ENCODE peak calls at places on chromosomes 4 and X, in six cellular contexts. P is K562, Q is HEK293T, T is HepG2, G is IMR-90, B is A549. Z is an unnamed sample.

GRCh38 chr4:15089979-15090378 is 87.7 kb downstream of the CPEB2 start:
- DNase-seq in P (no peak), Q (no peak), T (no peak), G (no peak), B (no peak), Z (no peak)

GRCh38 chr4:99822734-99823133 is 6.1 kb downstream of the DAPP1 start:
- DNase-seq in P (no peak), Q (no peak), T (no peak), G (no peak), B (no peak), Z (no peak)

GRCh38 chr4:41693629-41694028 is 54.9 kb downstream of the PHOX2B start:
- DNase-seq in P (no peak), Q (peak), T (peak), G (peak), B (peak), Z (no peak)

GRCh38 chrX:95764972-95765451 is 919.6 kb upstream of the DIAPH2 start:
- DNase-seq in P (no peak), Q (peak), T (peak), G (peak), B (peak), Z (no peak)

GRCh38 chr4:47855350-47855749 is 17.5 kb upstream of the CORIN start:
- DNase-seq in P (no peak), Q (no peak), T (no peak), G (peak), B (no peak), Z (no peak)

GRCh38 chrX:39577206-39577605 is 520.6 kb downstream of the BCOR start:
- DNase-seq in P (no peak), Q (no peak), T (no peak), G (no peak), B (no peak), Z (no peak)

GRCh38 chr4:102642571-102643298 is 118.0 kb downstream of the MANBA start:
- DNase-seq in P (no peak), Q (no peak), T (no peak), G (peak), B (no peak), Z (no peak)

GRCh38 chr4:172819353-172819752 is 349.3 kb upstream of the GALNT7 start:
- DNase-seq in P (no peak), Q (no peak), T (no peak), G (no peak), B (no peak), Z (no peak)

GRCh38 chr4:105182211-105182610 is 35.5 kb downstream of the TET2 start:
- DNase-seq in P (no peak), Q (no peak), T (no peak), G (peak), B (no peak), Z (no peak)

GRCh38 chrX:121128946-121129345 is 81.5 kb downstream of the GLUD2 start:
- DNase-seq in P (no peak), Q (no peak), T (no peak), G (no peak), B (no peak), Z (no peak)

GRCh38 chr4:182204042-182204441 is 39.2 kb upstream of the TENM3 start:
- DNase-seq in P (no peak), Q (no peak), T (no peak), G (no peak), B (no peak), Z (no peak)

GRCh38 chr4:26412381-26413372 is 77.6 kb downstream of the CCKAR start:
- DNase-seq in P (no peak), Q (no peak), T (no peak), G (no peak), B (no peak), Z (no peak)

GRCh38 chrX:45110494-45110893 is 90.2 kb downstream of the DIPK2B start:
- DNase-seq in P (no peak), Q (no peak), T (no peak), G (no peak), B (no peak), Z (no peak)

GRCh38 chr4:16026155-16026761 is 57.6 kb downstream of the PROM1 start:
- DNase-seq in P (peak), Q (peak), T (peak), G (peak), B (peak), Z (peak)

GRCh38 chr4:186724048-186724860 is 598 bp upstream of the FAT1 start:
- DNase-seq in P (peak), Q (peak), T (no peak), G (peak), B (peak), Z (no peak)

GRCh38 chrX:54230440-54231148 is 47.5 kb upstream of the FAM120C start:
- DNase-seq in P (no peak), Q (no peak), T (no peak), G (peak), B (no peak), Z (no peak)

GRCh38 chr4:147284218-147284617 is 196.7 kb upstream of the EDNRA start:
- DNase-seq in P (no peak), Q (no peak), T (no peak), G (no peak), B (no peak), Z (no peak)

GRCh38 chr4:176800891-176801534 is 8.3 kb upstream of the VEGFC start:
- DNase-seq in P (no peak), Q (no peak), T (no peak), G (peak), B (no peak), Z (no peak)

GRCh38 chr4:128513664-128514484 is 226.3 kb upstream of the PGRMC2 start:
- DNase-seq in P (no peak), Q (no peak), T (no peak), G (peak), B (no peak), Z (no peak)

GRCh38 chrX:19334945-19335626 is 8.6 kb upstream of the PDHA1 start:
- DNase-seq in P (peak), Q (peak), T (peak), G (peak), B (peak), Z (peak)

GRCh38 chr4:34814266-34814665 is 1430.0 kb downstream of the ARAP2 start:
- DNase-seq in P (no peak), Q (no peak), T (no peak), G (no peak), B (no peak), Z (no peak)

GRCh38 chr4:113398441-113399143 is 349.1 kb downstream of the ANK2 start:
- DNase-seq in P (no peak), Q (no peak), T (no peak), G (no peak), B (no peak), Z (no peak)

GRCh38 chr4:124334119-124334518 is 378.4 kb downstream of the ANKRD50 start:
- DNase-seq in P (peak), Q (peak), T (peak), G (peak), B (peak), Z (no peak)

GRCh38 chrX:32745323-32745722 is 466.0 kb downstream of the DMD start:
- DNase-seq in P (no peak), Q (no peak), T (no peak), G (no peak), B (no peak), Z (no peak)

GRCh38 chr4:74555231-74555630 is 110.3 kb downstream of the AREG start:
- DNase-seq in P (no peak), Q (no peak), T (peak), G (peak), B (peak), Z (no peak)

GRCh38 chrX:124217289-124218251 is 114.9 kb upstream of the TEX13D start:
- DNase-seq in P (no peak), Q (no peak), T (peak), G (no peak), B (no peak), Z (no peak)

GRCh38 chr4:107312366-107312765 is 276.3 kb upstream of the DKK2 start:
- DNase-seq in P (no peak), Q (no peak), T (no peak), G (peak), B (no peak), Z (no peak)

GRCh38 chrX:38214551-38214950 is 6.1 kb downstream of the SRPX start:
- DNase-seq in P (no peak), Q (no peak), T (no peak), G (peak), B (no peak), Z (no peak)

GRCh38 chrX:1442016-1442665 is 10.6 kb downstream of the ASMTL start:
- DNase-seq in P (no peak), Q (no peak), T (no peak), G (no peak), B (no peak), Z (no peak)

GRCh38 chrX:16444353-16444752 is 205.6 kb upstream of the S100G start:
- DNase-seq in P (no peak), Q (no peak), T (no peak), G (peak), B (no peak), Z (no peak)

GRCh38 chr4:85081196-85081595 is 114.7 kb upstream of the WDFY3 start:
- DNase-seq in P (no peak), Q (no peak), T (no peak), G (no peak), B (no peak), Z (no peak)

GRCh38 chr4:56981795-56982201 is 3.1 kb downstream of the POLR2B start:
- DNase-seq in P (no peak), Q (no peak), T (no peak), G (peak), B (no peak), Z (no peak)

GRCh38 chrX:94758130-94758529 is 1084.1 kb downstream of the FAM133A start:
- DNase-seq in P (no peak), Q (no peak), T (no peak), G (no peak), B (no peak), Z (no peak)

GRCh38 chr4:84952004-84952403 is 14.5 kb downstream of the WDFY3 start:
- DNase-seq in P (no peak), Q (no peak), T (peak), G (peak), B (peak), Z (no peak)

GRCh38 chrX:107025538-107025937 is 25.5 kb upstream of the MORC4 start:
- DNase-seq in P (peak), Q (peak), T (peak), G (peak), B (peak), Z (no peak)

GRCh38 chrX:49878834-49879655 is at the start of gene USP27X:
- DNase-seq in P (peak), Q (peak), T (peak), G (peak), B (peak), Z (peak)

GRCh38 chr4:14375816-14376215 is 626.5 kb upstream of the CPEB2 start:
- DNase-seq in P (no peak), Q (no peak), T (no peak), G (peak), B (no peak), Z (no peak)

GRCh38 chr4:29770627-29771026 is 949.5 kb upstream of the PCDH7 start:
- DNase-seq in P (no peak), Q (no peak), T (no peak), G (peak), B (no peak), Z (no peak)
- TF ChIP-seq BHLHE40 in P (no peak), Q (no peak), T (no peak), G (no peak), B (no peak), Z (no peak)

DNA sequence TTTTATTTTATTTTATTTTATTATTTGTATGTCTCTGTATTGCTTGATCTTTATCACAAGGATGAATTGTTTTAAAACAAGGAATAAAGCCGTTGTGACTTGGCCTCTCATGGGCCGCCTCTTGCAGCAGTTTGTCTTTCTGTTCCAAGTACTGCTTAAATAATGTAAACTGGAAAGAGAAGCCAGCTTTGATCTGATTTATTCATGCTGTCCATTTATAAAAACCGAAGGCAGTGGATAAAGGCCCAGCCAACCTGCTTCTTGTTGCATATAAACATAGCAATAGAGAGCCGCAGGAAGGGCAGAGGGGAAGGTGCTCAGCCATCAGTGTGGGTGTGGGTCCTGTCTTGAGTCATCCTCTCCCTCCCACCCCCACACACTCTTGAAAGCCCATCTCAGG is 187.8 kb upstream of the FAM9B start:
- DNase-seq in P (no peak), Q (no peak), T (no peak), G (peak), B (no peak), Z (no peak)
- TF ChIP-seq BHLHE40 in P (no peak), Q (no peak), T (no peak), G (no peak), B (no peak), Z (no peak)

GRCh38 chrX:115021121-115021520 is 3.7 kb upstream of the IL13RA2 start:
- DNase-seq in P (no peak), Q (no peak), T (no peak), G (peak), B (no peak), Z (no peak)

GRCh38 chrX:115013705-115014104 is 3.7 kb downstream of the IL13RA2 start:
- DNase-seq in P (no peak), Q (no peak), T (no peak), G (peak), B (peak), Z (no peak)

GRCh38 chrX:115018944-115019343 is 1.5 kb upstream of the IL13RA2 start:
- DNase-seq in P (no peak), Q (no peak), T (no peak), G (no peak), B (no peak), Z (no peak)

GRCh38 chrX:115017455-115017854 is at the start of gene IL13RA2:
- DNase-seq in P (peak), Q (no peak), T (no peak), G (no peak), B (no peak), Z (no peak)

GRCh38 chrX:115018040-115018647 is 728 bp upstream of the IL13RA2 start:
- DNase-seq in P (no peak), Q (no peak), T (no peak), G (no peak), B (no peak), Z (no peak)
- TF ChIP-seq BHLHE40 in P (no peak), Q (no peak), T (no peak), G (no peak), B (no peak), Z (no peak)

DNA sequence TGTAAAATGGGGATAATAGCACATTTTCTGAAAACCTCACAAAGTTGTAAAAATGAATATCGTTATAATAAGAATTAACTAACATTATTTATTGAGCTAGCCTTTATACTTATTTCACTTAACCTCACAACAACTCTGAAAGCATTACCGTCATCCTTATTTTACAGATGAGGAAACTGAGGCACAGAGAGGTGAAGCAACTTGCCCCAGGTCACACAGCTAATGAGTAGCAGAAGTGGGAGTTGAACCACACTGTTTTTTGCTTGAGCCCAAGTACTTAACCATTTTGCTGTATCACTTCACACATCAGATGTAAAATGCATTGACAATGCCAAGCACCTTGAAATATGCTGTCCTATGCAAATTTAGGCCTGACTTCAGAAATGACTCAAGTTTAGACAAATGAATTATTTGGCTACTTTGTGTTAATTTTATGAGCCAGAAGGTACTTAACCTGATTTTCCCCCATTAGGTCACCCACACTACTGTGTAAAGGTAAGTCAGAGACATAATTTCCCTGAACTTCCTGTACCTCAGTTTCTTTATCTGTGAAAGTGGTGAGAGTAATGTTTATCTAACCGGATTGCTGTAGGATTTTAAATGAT is 23.1 kb downstream of the CD40LG start:
- DNase-seq in P (no peak), Q (no peak), T (no peak), G (no peak), B (no peak), Z (no peak)
- TF ChIP-seq BHLHE40 in P (no peak), Q (no peak), T (no peak), G (no peak), B (no peak), Z (no peak)

DNA sequence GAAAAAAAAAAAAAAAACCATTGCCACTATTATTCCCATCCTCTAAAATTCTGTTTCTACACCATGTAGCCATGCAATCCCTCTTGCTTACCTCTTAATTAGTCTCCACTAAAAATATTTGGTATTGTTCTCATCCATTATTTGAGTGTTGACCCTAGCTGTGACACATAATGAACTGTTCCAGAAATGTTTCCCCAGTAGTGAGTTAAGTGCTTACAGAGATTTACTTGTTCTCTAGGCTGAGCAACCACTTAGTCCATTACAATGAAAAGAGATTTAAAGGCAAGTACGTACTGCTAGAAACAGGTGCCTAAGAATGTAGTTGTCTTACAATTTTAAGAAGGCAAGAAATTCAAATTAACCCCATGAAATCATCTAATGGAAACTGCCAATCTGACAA is 112.7 kb upstream of the PTPN13 start:
- DNase-seq in P (no peak), Q (no peak), T (no peak), G (no peak), B (no peak), Z (no peak)
- TF ChIP-seq BHLHE40 in P (no peak), Q (no peak), T (no peak), G (no peak), B (no peak), Z (no peak)

DNA sequence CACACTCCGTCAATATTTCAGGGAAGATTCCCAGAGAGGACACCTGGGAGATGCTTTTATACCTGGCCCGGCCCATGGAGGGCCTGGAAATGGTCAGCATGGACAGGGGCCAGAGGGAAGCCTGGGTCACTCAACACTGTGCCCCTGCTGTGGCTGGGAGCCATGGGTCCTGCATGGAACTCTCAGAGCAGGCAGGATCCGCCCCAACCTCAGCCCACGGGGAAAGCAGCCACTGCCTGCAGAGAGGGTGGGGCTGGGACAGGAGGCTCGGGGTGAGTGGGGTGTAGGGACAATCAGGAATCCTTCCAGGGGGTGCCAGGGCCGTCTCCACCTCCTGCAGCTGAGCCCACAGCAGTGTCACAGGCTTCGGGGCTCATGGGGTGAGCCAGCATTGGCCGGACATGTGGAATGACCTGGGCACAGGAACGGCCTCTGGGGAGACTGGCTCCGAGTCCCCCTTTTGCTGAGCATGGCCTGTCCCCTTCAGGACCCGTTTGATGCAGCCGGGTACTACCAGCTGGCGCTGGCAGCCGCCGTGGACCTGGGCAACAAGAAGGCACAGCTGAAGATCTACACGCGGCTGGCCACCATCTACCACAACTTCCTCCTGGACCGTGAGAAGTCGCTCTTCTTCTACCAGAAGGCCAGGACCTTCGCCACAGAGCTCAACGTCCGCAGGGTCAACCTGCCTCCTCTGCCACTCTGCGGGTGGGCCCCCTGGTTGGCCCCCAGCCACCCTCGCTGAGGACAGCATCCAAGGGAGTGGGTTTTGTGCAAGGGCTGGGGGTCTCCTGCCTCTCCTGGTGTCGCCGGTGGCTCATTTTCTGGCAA is 29.1 kb upstream of the HTRA3 start:
- DNase-seq in P (no peak), Q (no peak), T (no peak), G (no peak), B (no peak), Z (no peak)
- TF ChIP-seq BHLHE40 in P (no peak), Q (no peak), T (no peak), G (no peak), B (no peak), Z (no peak)